ENCODE peak calls at places on chromosomes 13 and 19, in eight cellular contexts. One of them, this sample, is unnamed.

GRCh38 chr13:22451345-22451744 is 729.4 kb upstream of the SGCG start:
- DNase-seq in GDM1: no peak
- DNase-seq in AG09319: no peak
- DNase-seq in right lobe of liver: no peak
- DNase-seq in NCI-H774: no peak
- DNase-seq in choroid plexus epithelial cell: no peak
- DNase-seq in KG1: no peak
- DNase-seq in mucosa of gallbladder: no peak
- DNase-seq in this sample: no peak

GRCh38 chr19:46631481-46631880 is 4.5 kb downstream of the GNG8 start:
- DNase-seq in right lobe of liver: no peak
- DNase-seq in GDM1: no peak
- DNase-seq in choroid plexus epithelial cell: peak
- DNase-seq in NCI-H774: no peak
- DNase-seq in KG1: no peak
- DNase-seq in AG09319: no peak
- DNase-seq in mucosa of gallbladder: no peak
- DNase-seq in this sample: no peak

GRCh38 chr13:95921485-95921884 is 131.7 kb downstream of the UGGT2 start:
- DNase-seq in right lobe of liver: no peak
- DNase-seq in KG1: no peak
- DNase-seq in GDM1: no peak
- DNase-seq in AG09319: no peak
- DNase-seq in NCI-H774: no peak
- DNase-seq in choroid plexus epithelial cell: peak
- DNase-seq in mucosa of gallbladder: no peak
- DNase-seq in this sample: no peak

GRCh38 chr13:92838786-92839185 is 387.8 kb upstream of the GPC6 start:
- DNase-seq in right lobe of liver: no peak
- DNase-seq in choroid plexus epithelial cell: peak
- DNase-seq in mucosa of gallbladder: no peak
- DNase-seq in NCI-H774: no peak
- DNase-seq in GDM1: no peak
- DNase-seq in AG09319: peak
- DNase-seq in KG1: no peak
- DNase-seq in this sample: no peak

GRCh38 chr13:30047154-30047874 is 196.9 kb upstream of the UBL3 start:
- DNase-seq in KG1: peak
- DNase-seq in mucosa of gallbladder: no peak
- DNase-seq in GDM1: peak
- DNase-seq in choroid plexus epithelial cell: no peak
- DNase-seq in right lobe of liver: no peak
- DNase-seq in NCI-H774: no peak
- DNase-seq in AG09319: no peak
- DNase-seq in this sample: peak

GRCh38 chr13:66886248-66886647 is 343.9 kb downstream of the PCDH9 start:
- DNase-seq in GDM1: no peak
- DNase-seq in NCI-H774: no peak
- DNase-seq in right lobe of liver: no peak
- DNase-seq in KG1: no peak
- DNase-seq in AG09319: no peak
- DNase-seq in choroid plexus epithelial cell: no peak
- DNase-seq in mucosa of gallbladder: no peak
- DNase-seq in this sample: no peak

GRCh38 chr19:19064811-19065745 is 1.3 kb downstream of the SLC25A42 start:
- DNase-seq in right lobe of liver: no peak
- DNase-seq in mucosa of gallbladder: no peak
- DNase-seq in GDM1: no peak
- DNase-seq in NCI-H774: no peak
- DNase-seq in choroid plexus epithelial cell: peak
- DNase-seq in KG1: peak
- DNase-seq in AG09319: no peak
- DNase-seq in this sample: peak

GRCh38 chr19:38307076-38307475 is 3.0 kb downstream of the C19orf33 start:
- DNase-seq in GDM1: no peak
- DNase-seq in mucosa of gallbladder: no peak
- DNase-seq in AG09319: no peak
- DNase-seq in choroid plexus epithelial cell: no peak
- DNase-seq in KG1: no peak
- DNase-seq in right lobe of liver: no peak
- DNase-seq in NCI-H774: no peak
- DNase-seq in this sample: no peak

GRCh38 chr13:31951215-31951678 is 80.3 kb upstream of the FRY start:
- DNase-seq in NCI-H774: no peak
- DNase-seq in GDM1: peak
- DNase-seq in choroid plexus epithelial cell: no peak
- DNase-seq in AG09319: no peak
- DNase-seq in mucosa of gallbladder: peak
- DNase-seq in right lobe of liver: peak
- DNase-seq in KG1: peak
- DNase-seq in this sample: peak

GRCh38 chr19:45815501-45816216 is 551 bp upstream of the RSPH6A start:
- DNase-seq in right lobe of liver: no peak
- DNase-seq in NCI-H774: no peak
- DNase-seq in choroid plexus epithelial cell: no peak
- DNase-seq in mucosa of gallbladder: no peak
- DNase-seq in AG09319: no peak
- DNase-seq in KG1: no peak
- DNase-seq in GDM1: no peak
- DNase-seq in this sample: no peak

GRCh38 chr19:2455481-2456300 is 1.1 kb downstream of the LMNB2 start:
- DNase-seq in right lobe of liver: no peak
- DNase-seq in AG09319: no peak
- DNase-seq in KG1: peak
- DNase-seq in choroid plexus epithelial cell: peak
- DNase-seq in mucosa of gallbladder: no peak
- DNase-seq in NCI-H774: no peak
- DNase-seq in GDM1: no peak
- DNase-seq in this sample: peak

GRCh38 chr19:17475541-17476115 is 5.3 kb downstream of the SLC27A1 start:
- DNase-seq in GDM1: no peak
- DNase-seq in right lobe of liver: no peak
- DNase-seq in KG1: no peak
- DNase-seq in NCI-H774: no peak
- DNase-seq in choroid plexus epithelial cell: peak
- DNase-seq in AG09319: no peak
- DNase-seq in mucosa of gallbladder: peak
- DNase-seq in this sample: no peak

GRCh38 chr19:17026706-17027427 is at the start of gene CPAMD8:
- DNase-seq in AG09319: no peak
- DNase-seq in choroid plexus epithelial cell: no peak
- DNase-seq in right lobe of liver: no peak
- DNase-seq in GDM1: no peak
- DNase-seq in NCI-H774: no peak
- DNase-seq in mucosa of gallbladder: no peak
- DNase-seq in KG1: no peak
- DNase-seq in this sample: no peak

GRCh38 chr13:20340759-20341161 is 108.6 kb upstream of the GJB6 start:
- DNase-seq in choroid plexus epithelial cell: peak
- DNase-seq in mucosa of gallbladder: no peak
- DNase-seq in AG09319: no peak
- DNase-seq in NCI-H774: no peak
- DNase-seq in KG1: no peak
- DNase-seq in right lobe of liver: no peak
- DNase-seq in GDM1: no peak
- DNase-seq in this sample: no peak

This sample was measured in stimulated activated naive B cell treated with anti-CD40 and anti-IgM and Interleukin-4, amounts not matched to agents 10 μg/mL and 1 μg/mL and 100 μg/mL, for 72 hours.